ENCODE peak calls at places on chromosomes 3 and 15, in six cellular contexts. Q is spleen; C is CD4-positive, alpha-beta memory T cell; K is EL; X is progenitor cell of endocrine pancreas; H is B cell. D is an unnamed sample.

GRCh38 chr15:101203607-101204006 is 48.2 kb downstream of the CHSY1 start:
- DNase-seq in C (no peak), X (no peak), H (no peak), Q (no peak), K (no peak), D (no peak)

GRCh38 chr3:87077354-87077753 is 86.4 kb upstream of the VGLL3 start:
- DNase-seq in H (no peak), X (no peak), Q (no peak), K (no peak), C (no peak), D (no peak)

GRCh38 chr3:120477826-120478225 is 27.0 kb upstream of the FSTL1 start:
- DNase-seq in Q (no peak), K (no peak), H (no peak), C (no peak), X (no peak), D (no peak)

GRCh38 chr3:13850161-13850945 is 29.5 kb downstream of the WNT7A start:
- DNase-seq in H (no peak), C (no peak), Q (peak), X (no peak), K (peak), D (peak)

GRCh38 chr15:47998523-47999113 is 122.2 kb upstream of the SLC24A5 start:
- DNase-seq in C (no peak), K (no peak), X (no peak), H (no peak), Q (no peak), D (peak)

GRCh38 chr3:149579838-149580542 is 77.8 kb downstream of the WWTR1 start:
- DNase-seq in Q (no peak), C (no peak), K (peak), H (no peak), X (no peak), D (no peak)

GRCh38 chr3:58858126-58858525 is 191.6 kb upstream of the FAM3D start:
- DNase-seq in C (no peak), X (no peak), H (no peak), Q (no peak), K (no peak), D (no peak)

GRCh38 chr3:119302697-119303630 is 8.8 kb downstream of the ARHGAP31 start:
- DNase-seq in H (peak), C (no peak), Q (no peak), K (peak), X (no peak), D (no peak)

GRCh38 chr15:39125904-39126303 is 455.0 kb upstream of the THBS1 start:
- DNase-seq in Q (no peak), H (no peak), K (peak), C (peak), X (no peak), D (no peak)

GRCh38 chr3:147758786-147759185 is 349.6 kb downstream of the ZIC1 start:
- DNase-seq in C (no peak), H (no peak), X (no peak), Q (no peak), K (no peak), D (no peak)

GRCh38 chr3:122353215-122353614 is 28.2 kb downstream of the CSTA start:
- DNase-seq in K (peak), C (no peak), H (no peak), Q (no peak), X (no peak), D (no peak)

GRCh38 chr15:24772709-24773373 is 97.3 kb downstream of the NPAP1 start:
- DNase-seq in C (peak), X (peak), K (peak), H (peak), Q (peak), D (peak)

GRCh38 chr3:117628896-117629295 is 919.3 kb downstream of the TUSC7 start:
- DNase-seq in Q (no peak), K (peak), C (no peak), H (no peak), X (no peak), D (peak)

GRCh38 chr15:36358094-36358961 is 221.1 kb upstream of the CDIN1 start:
- DNase-seq in X (no peak), H (no peak), K (peak), C (no peak), Q (no peak), D (no peak)

GRCh38 chr15:93235926-93236781 is 147.1 kb upstream of the RGMA start:
- DNase-seq in H (no peak), C (no peak), X (no peak), K (no peak), Q (no peak), D (peak)

GRCh38 chr3:122745365-122746021 is 48.1 kb downstream of the HSPBAP1 start:
- DNase-seq in K (peak), X (no peak), H (no peak), C (no peak), Q (no peak), D (no peak)

GRCh38 chr3:36891651-36892268 is 53.1 kb downstream of the TRANK1 start:
- DNase-seq in C (no peak), H (peak), X (no peak), Q (peak), K (no peak), D (no peak)

GRCh38 chr3:123605789-123606234 is 21.0 kb upstream of the HACD2 start:
- DNase-seq in K (peak), H (peak), X (no peak), Q (no peak), C (no peak), D (no peak)

GRCh38 chr3:100030346-100030745 is 84.0 kb downstream of the FILIP1L start:
- DNase-seq in X (no peak), Q (no peak), H (no peak), C (no peak), K (no peak), D (no peak)

GRCh38 chr15:53982876-53983275 is 4.6 kb downstream of the UNC13C start:
- DNase-seq in X (no peak), H (no peak), K (no peak), Q (no peak), C (no peak), D (no peak)

GRCh38 chr15:39914977-39915376 is 5.1 kb downstream of the GPR176 start:
- DNase-seq in H (no peak), C (no peak), X (no peak), Q (no peak), K (no peak), D (no peak)

GRCh38 chr15:62647195-62647865 is 395.2 kb upstream of the TPM1 start:
- DNase-seq in Q (no peak), X (no peak), C (no peak), K (peak), H (no peak), D (peak)